ENCODE peak calls at places on chromosomes 4 and X, in nine cellular contexts. One of them, this sample, is unnamed.

GRCh38 chr4:55008166-55009056 is 117.0 kb downstream of the KDR start:
- DNase-seq in NCI-H345: no peak
- DNase-seq in OCI-M1: peak
- DNase-seq in Karpas-422: peak
- DNase-seq in hippocampal formation: no peak
- DNase-seq in endothelial cell of umbilical vein: peak
- DNase-seq in activated T-helper 1 cell treated with anti-CD3 and anti-CD28 coated beads, Interleukin-2, amount 50 U/mL, for 16 hours: no peak
- DNase-seq in mucosa of descending colon: no peak
- DNase-seq in astrocyte of the spinal cord: no peak
- DNase-seq in this sample: no peak

GRCh38 chr4:42865572-42866189 is 26.8 kb upstream of the GRXCR1 start:
- DNase-seq in NCI-H345: peak
- DNase-seq in OCI-M1: peak
- DNase-seq in Karpas-422: peak
- DNase-seq in hippocampal formation: peak
- DNase-seq in endothelial cell of umbilical vein: peak
- DNase-seq in activated T-helper 1 cell treated with anti-CD3 and anti-CD28 coated beads, Interleukin-2, amount 50 U/mL, for 16 hours: peak
- DNase-seq in mucosa of descending colon: no peak
- DNase-seq in astrocyte of the spinal cord: peak
- DNase-seq in this sample: no peak

GRCh38 chrX:13101439-13102139 is 57.2 kb upstream of the FAM9C start:
- DNase-seq in NCI-H345: no peak
- DNase-seq in OCI-M1: peak
- DNase-seq in Karpas-422: no peak
- DNase-seq in hippocampal formation: no peak
- DNase-seq in endothelial cell of umbilical vein: peak
- DNase-seq in activated T-helper 1 cell treated with anti-CD3 and anti-CD28 coated beads, Interleukin-2, amount 50 U/mL, for 16 hours: no peak
- DNase-seq in mucosa of descending colon: peak
- DNase-seq in astrocyte of the spinal cord: peak
- DNase-seq in this sample: peak

GRCh38 chr4:105598787-105599186 is 46.4 kb downstream of the ARHGEF38 start:
- DNase-seq in NCI-H345: no peak
- DNase-seq in OCI-M1: no peak
- DNase-seq in Karpas-422: no peak
- DNase-seq in hippocampal formation: no peak
- DNase-seq in endothelial cell of umbilical vein: no peak
- DNase-seq in activated T-helper 1 cell treated with anti-CD3 and anti-CD28 coated beads, Interleukin-2, amount 50 U/mL, for 16 hours: no peak
- DNase-seq in mucosa of descending colon: no peak
- DNase-seq in astrocyte of the spinal cord: no peak
- DNase-seq in this sample: no peak

GRCh38 chr4:177128306-177128705 is 181.4 kb upstream of the NEIL3 start:
- DNase-seq in NCI-H345: no peak
- DNase-seq in OCI-M1: no peak
- DNase-seq in Karpas-422: no peak
- DNase-seq in hippocampal formation: no peak
- DNase-seq in endothelial cell of umbilical vein: peak
- DNase-seq in activated T-helper 1 cell treated with anti-CD3 and anti-CD28 coated beads, Interleukin-2, amount 50 U/mL, for 16 hours: no peak
- DNase-seq in mucosa of descending colon: no peak
- DNase-seq in astrocyte of the spinal cord: peak
- DNase-seq in this sample: no peak

GRCh38 chr4:134691915-134692314 is 490.3 kb upstream of the PABPC4L start:
- DNase-seq in NCI-H345: no peak
- DNase-seq in OCI-M1: no peak
- DNase-seq in Karpas-422: no peak
- DNase-seq in hippocampal formation: no peak
- DNase-seq in endothelial cell of umbilical vein: no peak
- DNase-seq in activated T-helper 1 cell treated with anti-CD3 and anti-CD28 coated beads, Interleukin-2, amount 50 U/mL, for 16 hours: no peak
- DNase-seq in mucosa of descending colon: no peak
- DNase-seq in astrocyte of the spinal cord: peak
- DNase-seq in this sample: peak

GRCh38 chrX:19705196-19705769 is 182.1 kb downstream of the SH3KBP1 start:
- DNase-seq in NCI-H345: no peak
- DNase-seq in OCI-M1: no peak
- DNase-seq in Karpas-422: no peak
- DNase-seq in hippocampal formation: no peak
- DNase-seq in endothelial cell of umbilical vein: peak
- DNase-seq in activated T-helper 1 cell treated with anti-CD3 and anti-CD28 coated beads, Interleukin-2, amount 50 U/mL, for 16 hours: no peak
- DNase-seq in mucosa of descending colon: no peak
- DNase-seq in astrocyte of the spinal cord: peak
- DNase-seq in this sample: no peak

GRCh38 chr4:65195666-65196065 is 474.6 kb downstream of the EPHA5 start:
- DNase-seq in NCI-H345: no peak
- DNase-seq in OCI-M1: no peak
- DNase-seq in Karpas-422: no peak
- DNase-seq in hippocampal formation: no peak
- DNase-seq in endothelial cell of umbilical vein: no peak
- DNase-seq in activated T-helper 1 cell treated with anti-CD3 and anti-CD28 coated beads, Interleukin-2, amount 50 U/mL, for 16 hours: no peak
- DNase-seq in mucosa of descending colon: no peak
- DNase-seq in astrocyte of the spinal cord: no peak
- DNase-seq in this sample: no peak

GRCh38 chr4:187732524-187732923 is 263.0 kb upstream of the ZFP42 start:
- DNase-seq in NCI-H345: no peak
- DNase-seq in OCI-M1: no peak
- DNase-seq in Karpas-422: no peak
- DNase-seq in hippocampal formation: no peak
- DNase-seq in endothelial cell of umbilical vein: no peak
- DNase-seq in activated T-helper 1 cell treated with anti-CD3 and anti-CD28 coated beads, Interleukin-2, amount 50 U/mL, for 16 hours: no peak
- DNase-seq in mucosa of descending colon: no peak
- DNase-seq in astrocyte of the spinal cord: no peak
- DNase-seq in this sample: peak

GRCh38 chrX:40298569-40298968 is 200.8 kb upstream of the BCOR start:
- DNase-seq in NCI-H345: no peak
- DNase-seq in OCI-M1: no peak
- DNase-seq in Karpas-422: no peak
- DNase-seq in hippocampal formation: no peak
- DNase-seq in endothelial cell of umbilical vein: no peak
- DNase-seq in activated T-helper 1 cell treated with anti-CD3 and anti-CD28 coated beads, Interleukin-2, amount 50 U/mL, for 16 hours: no peak
- DNase-seq in mucosa of descending colon: no peak
- DNase-seq in astrocyte of the spinal cord: no peak
- DNase-seq in this sample: no peak

GRCh38 chrX:81054904-81055303 is 146.8 kb downstream of the HMGN5 start:
- DNase-seq in NCI-H345: no peak
- DNase-seq in OCI-M1: no peak
- DNase-seq in Karpas-422: no peak
- DNase-seq in hippocampal formation: no peak
- DNase-seq in endothelial cell of umbilical vein: no peak
- DNase-seq in activated T-helper 1 cell treated with anti-CD3 and anti-CD28 coated beads, Interleukin-2, amount 50 U/mL, for 16 hours: no peak
- DNase-seq in mucosa of descending colon: no peak
- DNase-seq in astrocyte of the spinal cord: no peak
- DNase-seq in this sample: no peak

GRCh38 chr4:17780461-17781071 is 855 bp downstream of the FAM184B start:
- DNase-seq in NCI-H345: peak
- DNase-seq in OCI-M1: no peak
- DNase-seq in Karpas-422: no peak
- DNase-seq in hippocampal formation: no peak
- DNase-seq in endothelial cell of umbilical vein: no peak
- DNase-seq in activated T-helper 1 cell treated with anti-CD3 and anti-CD28 coated beads, Interleukin-2, amount 50 U/mL, for 16 hours: no peak
- DNase-seq in mucosa of descending colon: no peak
- DNase-seq in astrocyte of the spinal cord: peak
- DNase-seq in this sample: no peak

GRCh38 chr4:7027284-7027683 is 15.9 kb upstream of the TADA2B start:
- DNase-seq in NCI-H345: no peak
- DNase-seq in OCI-M1: no peak
- DNase-seq in Karpas-422: no peak
- DNase-seq in hippocampal formation: no peak
- DNase-seq in endothelial cell of umbilical vein: no peak
- DNase-seq in activated T-helper 1 cell treated with anti-CD3 and anti-CD28 coated beads, Interleukin-2, amount 50 U/mL, for 16 hours: no peak
- DNase-seq in mucosa of descending colon: no peak
- DNase-seq in astrocyte of the spinal cord: no peak
- DNase-seq in this sample: no peak

GRCh38 chrX:15758140-15758539 is 20.1 kb downstream of the CA5B start:
- DNase-seq in NCI-H345: no peak
- DNase-seq in OCI-M1: no peak
- DNase-seq in Karpas-422: no peak
- DNase-seq in hippocampal formation: no peak
- DNase-seq in endothelial cell of umbilical vein: no peak
- DNase-seq in activated T-helper 1 cell treated with anti-CD3 and anti-CD28 coated beads, Interleukin-2, amount 50 U/mL, for 16 hours: no peak
- DNase-seq in mucosa of descending colon: no peak
- DNase-seq in astrocyte of the spinal cord: no peak
- DNase-seq in this sample: no peak

GRCh38 chrX:153969125-153969903 is 2.3 kb downstream of the HCFC1 start:
- DNase-seq in NCI-H345: no peak
- DNase-seq in OCI-M1: no peak
- DNase-seq in Karpas-422: no peak
- DNase-seq in hippocampal formation: no peak
- DNase-seq in endothelial cell of umbilical vein: no peak
- DNase-seq in activated T-helper 1 cell treated with anti-CD3 and anti-CD28 coated beads, Interleukin-2, amount 50 U/mL, for 16 hours: no peak
- DNase-seq in mucosa of descending colon: no peak
- DNase-seq in astrocyte of the spinal cord: no peak
- DNase-seq in this sample: no peak

GRCh38 chr4:80322716-80323115 is 12.8 kb upstream of the CFAP299 start:
- DNase-seq in NCI-H345: no peak
- DNase-seq in OCI-M1: peak
- DNase-seq in Karpas-422: no peak
- DNase-seq in hippocampal formation: no peak
- DNase-seq in endothelial cell of umbilical vein: peak
- DNase-seq in activated T-helper 1 cell treated with anti-CD3 and anti-CD28 coated beads, Interleukin-2, amount 50 U/mL, for 16 hours: no peak
- DNase-seq in mucosa of descending colon: no peak
- DNase-seq in astrocyte of the spinal cord: peak
- DNase-seq in this sample: no peak

GRCh38 chrX:9724711-9725110 is 40.9 kb downstream of the GPR143 start:
- DNase-seq in NCI-H345: no peak
- DNase-seq in OCI-M1: no peak
- DNase-seq in Karpas-422: no peak
- DNase-seq in hippocampal formation: no peak
- DNase-seq in endothelial cell of umbilical vein: no peak
- DNase-seq in activated T-helper 1 cell treated with anti-CD3 and anti-CD28 coated beads, Interleukin-2, amount 50 U/mL, for 16 hours: no peak
- DNase-seq in mucosa of descending colon: no peak
- DNase-seq in astrocyte of the spinal cord: peak
- DNase-seq in this sample: no peak

GRCh38 chrX:110409925-110410324 is 51.3 kb downstream of the RTL9 start:
- DNase-seq in NCI-H345: no peak
- DNase-seq in OCI-M1: peak
- DNase-seq in Karpas-422: no peak
- DNase-seq in hippocampal formation: no peak
- DNase-seq in endothelial cell of umbilical vein: peak
- DNase-seq in activated T-helper 1 cell treated with anti-CD3 and anti-CD28 coated beads, Interleukin-2, amount 50 U/mL, for 16 hours: no peak
- DNase-seq in mucosa of descending colon: no peak
- DNase-seq in astrocyte of the spinal cord: peak
- DNase-seq in this sample: no peak

GRCh38 chr4:16066586-16067128 is 17.2 kb downstream of the PROM1 start:
- DNase-seq in NCI-H345: no peak
- DNase-seq in OCI-M1: no peak
- DNase-seq in Karpas-422: no peak
- DNase-seq in hippocampal formation: no peak
- DNase-seq in endothelial cell of umbilical vein: no peak
- DNase-seq in activated T-helper 1 cell treated with anti-CD3 and anti-CD28 coated beads, Interleukin-2, amount 50 U/mL, for 16 hours: no peak
- DNase-seq in mucosa of descending colon: no peak
- DNase-seq in astrocyte of the spinal cord: no peak
- DNase-seq in this sample: no peak

GRCh38 chrX:155694649-155695048 is 81.9 kb upstream of the TMLHE start:
- DNase-seq in NCI-H345: no peak
- DNase-seq in OCI-M1: no peak
- DNase-seq in Karpas-422: no peak
- DNase-seq in hippocampal formation: no peak
- DNase-seq in endothelial cell of umbilical vein: no peak
- DNase-seq in activated T-helper 1 cell treated with anti-CD3 and anti-CD28 coated beads, Interleukin-2, amount 50 U/mL, for 16 hours: no peak
- DNase-seq in mucosa of descending colon: no peak
- DNase-seq in astrocyte of the spinal cord: no peak
- DNase-seq in this sample: no peak

GRCh38 chr4:47061435-47061834 is 30.1 kb downstream of the GABRB1 start:
- DNase-seq in NCI-H345: no peak
- DNase-seq in OCI-M1: no peak
- DNase-seq in Karpas-422: no peak
- DNase-seq in hippocampal formation: no peak
- DNase-seq in endothelial cell of umbilical vein: no peak
- DNase-seq in activated T-helper 1 cell treated with anti-CD3 and anti-CD28 coated beads, Interleukin-2, amount 50 U/mL, for 16 hours: no peak
- DNase-seq in mucosa of descending colon: no peak
- DNase-seq in astrocyte of the spinal cord: peak
- DNase-seq in this sample: no peak

GRCh38 chr4:8035371-8035780 is 95.7 kb upstream of the AFAP1 start:
- DNase-seq in NCI-H345: peak
- DNase-seq in OCI-M1: no peak
- DNase-seq in Karpas-422: no peak
- DNase-seq in hippocampal formation: no peak
- DNase-seq in endothelial cell of umbilical vein: peak
- DNase-seq in activated T-helper 1 cell treated with anti-CD3 and anti-CD28 coated beads, Interleukin-2, amount 50 U/mL, for 16 hours: no peak
- DNase-seq in mucosa of descending colon: no peak
- DNase-seq in astrocyte of the spinal cord: peak
- DNase-seq in this sample: peak

GRCh38 chrX:2485460-2485753 is 15.4 kb downstream of the DHRSX start:
- DNase-seq in NCI-H345: no peak
- DNase-seq in OCI-M1: no peak
- DNase-seq in Karpas-422: no peak
- DNase-seq in hippocampal formation: no peak
- DNase-seq in endothelial cell of umbilical vein: no peak
- DNase-seq in activated T-helper 1 cell treated with anti-CD3 and anti-CD28 coated beads, Interleukin-2, amount 50 U/mL, for 16 hours: no peak
- DNase-seq in mucosa of descending colon: no peak
- DNase-seq in astrocyte of the spinal cord: no peak
- DNase-seq in this sample: no peak

GRCh38 chr4:132759199-132759780 is 389.8 kb upstream of the PCDH10 start:
- DNase-seq in NCI-H345: no peak
- DNase-seq in OCI-M1: no peak
- DNase-seq in Karpas-422: no peak
- DNase-seq in hippocampal formation: no peak
- DNase-seq in endothelial cell of umbilical vein: no peak
- DNase-seq in activated T-helper 1 cell treated with anti-CD3 and anti-CD28 coated beads, Interleukin-2, amount 50 U/mL, for 16 hours: no peak
- DNase-seq in mucosa of descending colon: no peak
- DNase-seq in astrocyte of the spinal cord: no peak
- DNase-seq in this sample: no peak

GRCh38 chr4:147842573-147842972 is 110.7 kb downstream of the ARHGAP10 start:
- DNase-seq in NCI-H345: no peak
- DNase-seq in OCI-M1: no peak
- DNase-seq in Karpas-422: no peak
- DNase-seq in hippocampal formation: no peak
- DNase-seq in endothelial cell of umbilical vein: no peak
- DNase-seq in activated T-helper 1 cell treated with anti-CD3 and anti-CD28 coated beads, Interleukin-2, amount 50 U/mL, for 16 hours: no peak
- DNase-seq in mucosa of descending colon: no peak
- DNase-seq in astrocyte of the spinal cord: peak
- DNase-seq in this sample: peak

GRCh38 chr4:8181844-8182243 is 17.2 kb upstream of the SH3TC1 start:
- DNase-seq in NCI-H345: no peak
- DNase-seq in OCI-M1: no peak
- DNase-seq in Karpas-422: no peak
- DNase-seq in hippocampal formation: no peak
- DNase-seq in endothelial cell of umbilical vein: no peak
- DNase-seq in activated T-helper 1 cell treated with anti-CD3 and anti-CD28 coated beads, Interleukin-2, amount 50 U/mL, for 16 hours: no peak
- DNase-seq in mucosa of descending colon: peak
- DNase-seq in astrocyte of the spinal cord: no peak
- DNase-seq in this sample: no peak

GRCh38 chrX:119516157-119516702 is 48.0 kb downstream of the SLC25A5 start:
- DNase-seq in NCI-H345: peak
- DNase-seq in OCI-M1: peak
- DNase-seq in Karpas-422: peak
- DNase-seq in hippocampal formation: peak
- DNase-seq in endothelial cell of umbilical vein: peak
- DNase-seq in activated T-helper 1 cell treated with anti-CD3 and anti-CD28 coated beads, Interleukin-2, amount 50 U/mL, for 16 hours: no peak
- DNase-seq in mucosa of descending colon: no peak
- DNase-seq in astrocyte of the spinal cord: peak
- DNase-seq in this sample: no peak

This sample was measured in HS-5.